ENCODE peak calls at places on chromosomes 11 and 22, in four cellular contexts. K, F, W and Y are unnamed samples.

GRCh38 chr11:64146036-64146943 is 19.6 kb downstream of the MACROD1 start:
- DNase-seq in K (no peak), F (peak), W (peak), Y (peak)

GRCh38 chr11:1942541-1943260 is 4.4 kb upstream of the MRPL23 start:
- DNase-seq in K (no peak), F (no peak), W (no peak), Y (no peak)

GRCh38 chr11:10934293-10934850 is 76.5 kb upstream of the ZBED5 start:
- DNase-seq in K (no peak), F (no peak), W (peak), Y (peak)

GRCh38 chr11:65436412-65437032 is 13.9 kb downstream of the NEAT1 start:
- DNase-seq in K (no peak), F (no peak), W (no peak), Y (peak)

GRCh38 chr11:59754494-59754858 is 700 bp upstream of the STX3 start:
- DNase-seq in K (no peak), F (no peak), W (peak), Y (no peak)

GRCh38 chr11:877565-877964 is 33.0 kb downstream of the CHID1 start:
- DNase-seq in K (no peak), F (no peak), W (peak), Y (no peak)

GRCh38 chr11:31819533-31820437 is 8.7 kb upstream of the PAX6 start:
- DNase-seq in K (no peak), F (no peak), W (no peak), Y (no peak)

GRCh38 chr22:16949561-16949960 is 58.5 kb downstream of the GAB4 start:
- DNase-seq in K (peak), F (no peak), W (no peak), Y (no peak)

GRCh38 chr11:69326622-69327219 is 32.8 kb downstream of the MYEOV start:
- DNase-seq in K (no peak), F (no peak), W (no peak), Y (no peak)

GRCh38 chr11:116733386-116733755 is 39.4 kb downstream of the BUD13 start:
- DNase-seq in K (no peak), F (no peak), W (no peak), Y (no peak)

GRCh38 chr11:2115308-2115707 is 23.9 kb downstream of the IGF2 start:
- DNase-seq in K (no peak), F (no peak), W (no peak), Y (no peak)

GRCh38 chr11:72896431-72896830 is 82.2 kb downstream of the ATG16L2 start:
- DNase-seq in K (no peak), F (no peak), W (no peak), Y (no peak)

GRCh38 chr11:120096756-120097191 is 41.1 kb downstream of the TRIM29 start:
- DNase-seq in K (no peak), F (no peak), W (peak), Y (no peak)

GRCh38 chr11:128133501-128133900 is 453.9 kb downstream of the ETS1 start:
- DNase-seq in K (no peak), F (no peak), W (no peak), Y (no peak)

GRCh38 chr11:17221968-17222367 is 14.2 kb upstream of the PIK3C2A start:
- DNase-seq in K (no peak), F (no peak), W (no peak), Y (no peak)

GRCh38 chr11:96151501-96151900 is 191.5 kb downstream of the MAML2 start:
- DNase-seq in K (no peak), F (no peak), W (no peak), Y (no peak)

GRCh38 chr11:36550385-36551115 is 17.3 kb upstream of the RAG1 start:
- DNase-seq in K (no peak), F (no peak), W (no peak), Y (no peak)

GRCh38 chr22:20510811-20511577 is 3.6 kb downstream of the MED15 start:
- DNase-seq in K (no peak), F (no peak), W (no peak), Y (no peak)

GRCh38 chr11:19474954-19475811 is 234.4 kb upstream of the E2F8 start:
- DNase-seq in K (peak), F (no peak), W (no peak), Y (no peak)

GRCh38 chr11:10858505-10859360 is 880 bp upstream of the ZBED5 start:
- DNase-seq in K (peak), F (peak), W (peak), Y (peak)

GRCh38 chr11:69119170-69119569 is 36.6 kb upstream of the SMIM38 start:
- DNase-seq in K (no peak), F (no peak), W (no peak), Y (no peak)

GRCh38 chr11:115606223-115607220 is 102.3 kb upstream of the CADM1 start:
- DNase-seq in K (no peak), F (no peak), W (no peak), Y (no peak)

GRCh38 chr11:75719639-75720239 is 2.1 kb downstream of the MOGAT2 start:
- DNase-seq in K (no peak), F (peak), W (no peak), Y (no peak)

GRCh38 chr22:30239421-30240405 is 6.8 kb downstream of the LIF start:
- DNase-seq in K (no peak), F (no peak), W (no peak), Y (no peak)

GRCh38 chr11:122007611-122008071 is 108.4 kb downstream of the BLID start:
- DNase-seq in K (no peak), F (no peak), W (no peak), Y (no peak)

GRCh38 chr22:20514658-20515406 is 7.4 kb downstream of the MED15 start:
- DNase-seq in K (no peak), F (no peak), W (no peak), Y (no peak)

DNA sequence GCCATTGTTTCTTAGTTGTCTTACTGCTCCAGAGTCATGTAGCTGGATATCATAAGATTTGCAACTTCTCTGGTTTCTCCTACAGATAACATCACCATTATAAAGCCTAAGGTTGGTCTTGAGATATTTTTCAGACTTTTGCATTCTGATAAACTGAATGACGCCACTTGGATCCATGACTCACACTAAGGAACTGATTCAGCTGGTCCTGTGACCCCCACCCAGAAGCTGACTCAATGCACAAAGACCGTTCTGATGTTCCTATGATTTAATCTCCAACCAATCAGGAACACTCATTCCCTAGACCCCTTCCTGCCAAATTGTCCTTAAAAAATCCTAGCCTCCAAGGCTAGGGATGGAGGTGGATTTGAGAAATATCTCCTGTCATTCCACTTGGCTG is 200.9 kb downstream of the LUZP2 start:
- DNase-seq in K (no peak), F (no peak), W (no peak), Y (peak)
- TF ChIP-seq MYC in K (no peak), F (no peak), W (no peak), Y (no peak)

GRCh38 chr11:76872959-76873827 is 12.5 kb downstream of the ACER3 start:
- DNase-seq in K (no peak), F (no peak), W (no peak), Y (no peak)
- TF ChIP-seq POLR2AphosphoS5 in K (no peak), F (no peak), W (no peak), Y (no peak)

GRCh38 chr11:44308256-44308922 is 1.6 kb downstream of the ALX4 start:
- DNase-seq in K (no peak), F (no peak), W (no peak), Y (no peak)
- TF ChIP-seq EZH2 in K (no peak), F (no peak), W (no peak), Y (no peak)

DNA sequence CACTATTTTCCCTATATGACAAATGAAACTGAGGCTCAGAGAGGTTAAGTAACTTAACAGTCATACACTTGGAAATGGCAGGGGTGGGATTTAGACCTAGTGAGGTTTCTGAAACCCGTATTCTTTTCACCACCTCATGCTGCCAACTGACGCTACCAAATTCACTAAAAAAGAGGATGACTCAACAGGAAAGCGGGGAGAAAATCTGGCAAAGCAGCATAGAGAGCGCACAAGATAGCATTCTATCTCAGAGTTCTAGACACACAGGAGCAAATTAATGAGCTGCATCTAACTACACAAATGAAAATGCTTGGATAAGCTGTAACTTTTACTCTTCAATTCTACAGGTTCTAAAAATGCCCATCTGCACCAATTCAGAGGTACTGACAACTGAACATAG is 136.4 kb downstream of the RBFOX2 start:
- DNase-seq in K (no peak), F (no peak), W (no peak), Y (peak)
- TF ChIP-seq MYC in K (no peak), F (no peak), W (no peak), Y (no peak)

DNA sequence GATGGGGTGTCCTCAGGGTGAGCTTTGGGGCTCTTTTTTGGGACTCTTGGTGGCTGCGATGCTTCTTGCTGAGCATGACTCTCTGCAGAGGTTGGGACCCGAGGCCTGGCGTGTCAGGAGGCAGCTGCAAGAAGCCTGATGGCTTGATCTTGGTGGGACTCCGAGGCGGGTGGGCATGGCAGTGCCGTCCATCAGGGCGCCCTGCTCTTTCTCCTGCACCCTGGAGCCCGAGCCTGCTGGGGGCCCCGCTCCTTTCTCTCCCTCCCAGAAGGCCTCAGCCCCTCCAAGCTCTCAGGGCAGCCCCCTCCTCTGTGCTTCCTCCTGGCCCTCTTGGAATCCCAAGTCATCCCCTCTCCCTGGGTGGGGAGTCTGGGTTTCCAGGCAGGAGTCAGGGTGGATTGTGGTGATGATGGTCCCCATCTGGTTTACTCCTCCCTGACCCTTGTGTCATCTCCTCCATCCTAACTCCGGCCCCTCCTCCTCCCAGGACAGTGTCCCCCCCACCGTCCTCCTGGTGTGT is 432.8 kb downstream of the TBC1D22A start:
- DNase-seq in K (no peak), F (no peak), W (no peak), Y (no peak)
- TF ChIP-seq POLR2AphosphoS5 in K (no peak), F (no peak), W (no peak), Y (no peak)

DNA sequence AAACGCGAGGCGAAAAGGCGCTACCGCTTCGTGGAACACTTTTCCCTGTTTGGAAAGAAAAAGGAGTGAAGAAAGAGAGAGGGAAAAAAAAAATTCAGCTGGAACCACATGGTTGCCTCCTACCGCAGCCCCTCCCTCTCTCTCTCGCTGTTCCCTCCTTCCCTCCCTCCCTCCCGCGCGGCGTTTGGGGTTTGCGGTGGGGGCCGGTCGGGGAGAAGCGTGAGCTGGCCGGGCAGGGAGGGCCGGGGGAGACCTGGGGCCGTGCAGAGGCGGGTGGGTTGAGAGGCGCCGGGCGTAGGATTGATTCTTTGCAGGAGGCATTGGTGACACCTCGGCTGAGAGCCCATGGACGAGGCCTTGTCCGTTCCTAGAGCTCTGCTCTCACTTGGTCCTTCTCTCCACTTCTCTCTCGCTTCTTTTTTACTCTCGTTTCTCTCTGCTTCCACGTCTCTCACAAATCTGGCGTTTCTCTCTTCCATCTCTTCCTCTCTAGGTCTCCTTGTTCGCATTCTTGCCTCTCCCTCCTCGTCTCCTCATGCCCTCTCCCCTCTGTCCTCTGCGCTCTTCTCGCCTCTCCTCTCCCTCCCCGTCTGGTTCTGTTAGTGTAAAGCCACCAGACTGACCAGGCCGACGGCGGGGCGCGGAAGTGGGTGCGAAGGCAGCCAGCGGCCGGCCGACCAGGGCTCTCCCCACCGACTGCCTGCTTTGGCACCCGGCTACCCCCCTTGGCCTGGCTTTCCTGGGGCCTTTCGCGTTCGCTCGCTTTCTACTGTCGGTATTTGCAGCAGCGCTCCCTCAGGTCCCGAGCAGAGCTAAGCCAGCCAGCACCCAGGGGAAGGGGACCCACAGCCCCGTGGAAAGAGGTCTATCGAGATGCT is at the start of gene CLMP:
- DNase-seq in K (no peak), F (no peak), W (no peak), Y (no peak)
- TF ChIP-seq EZH2 in K (no peak), F (no peak), W (no peak), Y (no peak)